ENCODE peak calls at places on chromosomes 7 and 10, in eight cellular contexts. D, J, Y, N, L, O, G and P are unnamed samples.

GRCh38 chr10:52779541-52780390 is 7.2 kb upstream of the MBL2 start:
- DNase-seq in D (no peak), J (no peak), Y (no peak), N (peak), L (peak), O (no peak), G (peak), P (peak)

GRCh38 chr10:62652114-62652513 is 152.4 kb upstream of the ADO start:
- DNase-seq in D (no peak), J (no peak), Y (no peak), N (no peak), L (no peak), O (no peak), G (no peak), P (no peak)

GRCh38 chr7:24216576-24217116 is 67.3 kb upstream of the NPY start:
- DNase-seq in D (no peak), J (no peak), Y (no peak), N (no peak), L (no peak), O (no peak), G (no peak), P (no peak)

GRCh38 chr7:8881916-8882315 is 448.5 kb downstream of the NXPH1 start:
- DNase-seq in D (no peak), J (no peak), Y (no peak), N (no peak), L (no peak), O (no peak), G (no peak), P (no peak)

GRCh38 chr10:23314835-23315239 is 29.8 kb downstream of the C10orf67 start:
- DNase-seq in D (no peak), J (no peak), Y (peak), N (peak), L (peak), O (peak), G (peak), P (peak)

GRCh38 chr10:30583778-30584415 is 45.7 kb downstream of the LYZL2 start:
- DNase-seq in D (no peak), J (no peak), Y (no peak), N (peak), L (peak), O (peak), G (peak), P (peak)

GRCh38 chr10:71331736-71332135 is 12.7 kb downstream of the SLC29A3 start:
- DNase-seq in D (no peak), J (no peak), Y (no peak), N (no peak), L (no peak), O (no peak), G (no peak), P (no peak)

GRCh38 chr7:66255533-66256100 is 50.5 kb downstream of the TPST1 start:
- DNase-seq in D (no peak), J (no peak), Y (no peak), N (no peak), L (no peak), O (no peak), G (peak), P (no peak)

GRCh38 chr7:158407581-158408331 is 179.9 kb downstream of the PTPRN2 start:
- DNase-seq in D (no peak), J (no peak), Y (no peak), N (no peak), L (peak), O (peak), G (peak), P (no peak)

GRCh38 chr10:30411263-30411662 is 22.7 kb upstream of the MAP3K8 start:
- DNase-seq in D (no peak), J (no peak), Y (no peak), N (no peak), L (no peak), O (no peak), G (no peak), P (no peak)

GRCh38 chr10:114276671-114277070 is 37.6 kb downstream of the VWA2 start:
- DNase-seq in D (no peak), J (no peak), Y (no peak), N (no peak), L (no peak), O (no peak), G (no peak), P (no peak)

GRCh38 chr10:64458341-64458740 is 937.1 kb downstream of the REEP3 start:
- DNase-seq in D (no peak), J (no peak), Y (no peak), N (no peak), L (no peak), O (no peak), G (no peak), P (no peak)

GRCh38 chr10:101397140-101397539 is 43.2 kb downstream of the BTRC start:
- DNase-seq in D (no peak), J (no peak), Y (no peak), N (peak), L (no peak), O (no peak), G (peak), P (peak)

GRCh38 chr10:89476676-89477075 is 58.7 kb downstream of the SLC16A12 start:
- DNase-seq in D (no peak), J (no peak), Y (no peak), N (no peak), L (no peak), O (no peak), G (no peak), P (no peak)

GRCh38 chr7:144437370-144438191 is 34.1 kb upstream of the NOBOX start:
- DNase-seq in D (no peak), J (peak), Y (no peak), N (peak), L (peak), O (peak), G (peak), P (peak)

GRCh38 chr10:79403441-79404230 is 41.8 kb downstream of the ZCCHC24 start:
- DNase-seq in D (no peak), J (no peak), Y (no peak), N (no peak), L (no peak), O (no peak), G (peak), P (no peak)

GRCh38 chr7:130381468-130382312 is 1.4 kb downstream of the CPA1 start:
- DNase-seq in D (no peak), J (no peak), Y (no peak), N (no peak), L (no peak), O (no peak), G (no peak), P (no peak)

GRCh38 chr7:106125417-106125816 is 13.3 kb upstream of the SYPL1 start:
- DNase-seq in D (no peak), J (no peak), Y (no peak), N (no peak), L (no peak), O (no peak), G (no peak), P (no peak)

GRCh38 chr7:35820858-35821257 is 20.0 kb downstream of the SEPTIN7 start:
- DNase-seq in D (no peak), J (no peak), Y (no peak), N (no peak), L (no peak), O (no peak), G (no peak), P (no peak)

GRCh38 chr10:85225311-85225710 is 896.9 kb downstream of the CCSER2 start:
- DNase-seq in D (no peak), J (no peak), Y (no peak), N (no peak), L (no peak), O (no peak), G (no peak), P (no peak)

GRCh38 chr10:33695536-33695935 is 361.1 kb upstream of the NRP1 start:
- DNase-seq in D (no peak), J (no peak), Y (no peak), N (no peak), L (no peak), O (no peak), G (no peak), P (no peak)

GRCh38 chr10:60426425-60426824 is 36.8 kb upstream of the ANK3 start:
- DNase-seq in D (no peak), J (no peak), Y (no peak), N (no peak), L (peak), O (no peak), G (no peak), P (no peak)

GRCh38 chr10:89873047-89873446 is 171.7 kb downstream of the KIF20B start:
- DNase-seq in D (no peak), J (no peak), Y (no peak), N (no peak), L (no peak), O (no peak), G (no peak), P (no peak)

GRCh38 chr7:101119876-101120275 is 7.0 kb upstream of the SERPINE1 start:
- DNase-seq in D (no peak), J (no peak), Y (no peak), N (no peak), L (no peak), O (no peak), G (no peak), P (no peak)

GRCh38 chr7:142459557-142459963 is 201.7 kb upstream of the PRSS58 start:
- DNase-seq in D (no peak), J (no peak), Y (no peak), N (peak), L (peak), O (no peak), G (peak), P (peak)

GRCh38 chr7:5702876-5703571 is 78.4 kb downstream of the RNF216 start:
- DNase-seq in D (no peak), J (no peak), Y (no peak), N (no peak), L (peak), O (no peak), G (no peak), P (no peak)